ENCODE peak calls at places on chromosomes 13 and 19, in six cellular contexts. P, X, G, H, R and L are unnamed samples.
A peak's percentile ranks its signal among the peaks of the same experiment; 100 is the strongest.

GRCh38 chr19:6794817-6795431 is 22.4 kb downstream of the VAV1 start:
- DNase-seq in P (no peak), X (no peak), G (peak; percentile 53), H (no peak), R (no peak), L (no peak)

GRCh38 chr19:41434450-41434849 is 5.3 kb downstream of the DMAC2 start:
- DNase-seq in P (no peak), X (no peak), G (no peak), H (no peak), R (no peak), L (no peak)

GRCh38 chr19:28012361-28012760 is 1200.6 kb downstream of the UQCRFS1 start:
- DNase-seq in P (no peak), X (no peak), G (peak; percentile 70), H (no peak), R (no peak), L (no peak)

GRCh38 chr19:29752450-29753025 is 37.5 kb upstream of the C19orf12 start:
- DNase-seq in P (no peak), X (no peak), G (no peak), H (no peak), R (no peak), L (no peak)

GRCh38 chr13:113557013-113557412 is 27.5 kb upstream of the TFDP1 start:
- DNase-seq in P (no peak), X (no peak), G (no peak), H (no peak), R (no peak), L (no peak)

GRCh38 chr19:31223805-31224534 is 125.3 kb downstream of the TSHZ3 start:
- DNase-seq in P (no peak), X (peak; percentile 92), G (no peak), H (peak; percentile 95), R (no peak), L (no peak)

GRCh38 chr19:11781295-11782057 is 14.7 kb downstream of the ZNF441 start:
- DNase-seq in P (no peak), X (no peak), G (no peak), H (peak; percentile 23), R (no peak), L (no peak)

GRCh38 chr19:14968247-14968646 is 11.4 kb downstream of the SLC1A6 start:
- DNase-seq in P (no peak), X (no peak), G (no peak), H (no peak), R (no peak), L (no peak)

GRCh38 chr19:6736169-6736916 is 1.0 kb downstream of the GPR108 start:
- DNase-seq in P (peak; percentile 92), X (peak; percentile 79), G (peak; percentile 75), H (peak; percentile 89), R (peak; percentile 68), L (peak; percentile 83)

GRCh38 chr19:46962030-46962570 is 57.5 kb upstream of the NPAS1 start:
- DNase-seq in P (no peak), X (no peak), G (no peak), H (no peak), R (no peak), L (no peak)

GRCh38 chr19:42693760-42694350 is 46.4 kb downstream of the PSG3 start:
- DNase-seq in P (peak; percentile 43), X (peak; percentile 18), G (peak; percentile 86), H (peak; percentile 32), R (peak; percentile 12), L (peak; percentile 60)

GRCh38 chr13:94595006-94595942 is 678 bp downstream of the TGDS start:
- DNase-seq in P (peak; percentile 30), X (no peak), G (peak; percentile 33), H (peak; percentile 29), R (peak; percentile 41), L (no peak)

GRCh38 chr19:13022111-13022858 is 27.0 kb downstream of the NFIX start:
- DNase-seq in P (peak; percentile 36), X (peak; percentile 64), G (no peak), H (peak; percentile 66), R (no peak), L (no peak)

GRCh38 chr13:114321256-114321655 is 7.0 kb downstream of the CHAMP1 start:
- DNase-seq in P (no peak), X (no peak), G (no peak), H (no peak), R (no peak), L (no peak)

GRCh38 chr13:106573855-106574254 is 5.9 kb upstream of the ARGLU1 start:
- DNase-seq in P (no peak), X (peak; percentile 31), G (no peak), H (peak; percentile 43), R (no peak), L (no peak)

GRCh38 chr13:33150146-33150545 is 133.9 kb downstream of the KL start:
- DNase-seq in P (no peak), X (no peak), G (no peak), H (peak; percentile 34), R (no peak), L (no peak)

GRCh38 chr19:58154679-58155648 is 4.4 kb upstream of the ZNF329 start:
- DNase-seq in P (peak; percentile 92), X (peak; percentile 86), G (peak; percentile 98), H (peak; percentile 92), R (peak; percentile 95), L (peak; percentile 81)

GRCh38 chr13:110323172-110323851 is 16.2 kb downstream of the COL4A2 start:
- DNase-seq in P (no peak), X (peak; percentile 93), G (peak; percentile 67), H (peak; percentile 50), R (no peak), L (no peak)

GRCh38 chr13:110524484-110525254 is 36.9 kb downstream of the RAB20 start:
- DNase-seq in P (peak; percentile 29), X (no peak), G (no peak), H (no peak), R (peak; percentile 6), L (peak; percentile 97)

GRCh38 chr13:30698488-30699005 is 36.8 kb upstream of the ALOX5AP start:
- DNase-seq in P (no peak), X (no peak), G (no peak), H (no peak), R (no peak), L (no peak)

GRCh38 chr19:32748497-32748896 is 28.9 kb downstream of the TDRD12 start:
- DNase-seq in P (no peak), X (no peak), G (peak; percentile 45), H (no peak), R (no peak), L (no peak)

GRCh38 chr19:19661675-19662251 is 1.7 kb downstream of the ATP13A1 start:
- DNase-seq in P (no peak), X (no peak), G (no peak), H (no peak), R (peak; percentile 39), L (no peak)

GRCh38 chr19:53907690-53908089 is 1.4 kb upstream of the CACNG7 start:
- DNase-seq in P (no peak), X (no peak), G (no peak), H (no peak), R (no peak), L (no peak)
- TF ChIP-seq EZH2 in P (no peak), X (no peak), G (no peak), H (peak; percentile 74), R (no peak), L (no peak)

GRCh38 chr19:38639679-38640078 is 7.8 kb upstream of the ACTN4 start:
- DNase-seq in P (no peak), X (no peak), G (no peak), H (no peak), R (no peak), L (no peak)

GRCh38 chr19:38638461-38638860 is 9.0 kb upstream of the ACTN4 start:
- DNase-seq in P (peak; percentile 70), X (no peak), G (no peak), H (no peak), R (no peak), L (peak; percentile 83)

GRCh38 chr19:38632476-38633213 is 13.7 kb downstream of the EIF3K start:
- DNase-seq in P (no peak), X (no peak), G (no peak), H (no peak), R (no peak), L (no peak)

GRCh38 chr19:38635483-38636399 is 11.7 kb upstream of the ACTN4 start:
- DNase-seq in P (no peak), X (no peak), G (no peak), H (no peak), R (no peak), L (no peak)

GRCh38 chr19:38634757-38635482 is 12.5 kb upstream of the ACTN4 start:
- DNase-seq in P (no peak), X (no peak), G (peak; percentile 73), H (peak; percentile 64), R (peak; percentile 74), L (peak; percentile 46)
- TF ChIP-seq EZH2 in P (no peak), X (no peak), G (no peak), H (no peak), R (no peak), L (no peak)

GRCh38 chr13:98141938-98142426 is 912 bp upstream of the FARP1 start:
- DNase-seq in P (no peak), X (no peak), G (peak; percentile 66), H (no peak), R (no peak), L (no peak)

GRCh38 chr13:98142427-98143156 is at the start of gene FARP1:
- DNase-seq in P (peak; percentile 77), X (peak; percentile 41), G (peak; percentile 89), H (peak; percentile 62), R (no peak), L (peak; percentile 91)

GRCh38 chr13:98144501-98145350 is 1.8 kb downstream of the FARP1 start:
- DNase-seq in P (peak; percentile 44), X (peak; percentile 46), G (peak; percentile 78), H (peak; percentile 77), R (no peak), L (peak; percentile 34)

GRCh38 chr13:98143157-98143553 is 261 bp downstream of the FARP1 start:
- DNase-seq in P (no peak), X (no peak), G (no peak), H (no peak), R (no peak), L (no peak)

GRCh38 chr13:98143601-98144500 is 957 bp downstream of the FARP1 start:
- DNase-seq in P (peak; percentile 44), X (peak; percentile 39), G (peak; percentile 53), H (peak; percentile 46), R (no peak), L (peak; percentile 15)
- TF ChIP-seq EZH2 in P (no peak), X (no peak), G (no peak), H (no peak), R (no peak), L (no peak)

GRCh38 chr19:43774103-43774939 is 6.5 kb downstream of the KCNN4 start:
- DNase-seq in P (no peak), X (peak; percentile 53), G (peak; percentile 91), H (peak; percentile 53), R (no peak), L (no peak)
- TF ChIP-seq EZH2 in P (no peak), X (no peak), G (peak; percentile 25), H (no peak), R (no peak), L (no peak)

GRCh38 chr19:409006-409514 is at the start of gene C2CD4C:
- DNase-seq in P (no peak), X (no peak), G (peak; percentile 60), H (no peak), R (peak; percentile 46), L (no peak)
- TF ChIP-seq EZH2 in P (no peak), X (peak; percentile 79), G (no peak), H (no peak), R (no peak), L (no peak)